ENCODE peak calls at places on chromosome 1, in five cellular contexts. M, D, H, Z and I are unnamed samples.

GRCh38 chr1:151444791-151445177 is 14.5 kb downstream of the POGZ start:
- DNase-seq in M (no peak), D (no peak), H (no peak), Z (no peak), I (no peak)

GRCh38 chr1:180482425-180483275 is 19.7 kb downstream of the ACBD6 start:
- DNase-seq in M (peak), D (peak), H (no peak), Z (no peak), I (peak)

GRCh38 chr1:87757700-87758099 is 429.0 kb downstream of the LMO4 start:
- DNase-seq in M (no peak), D (no peak), H (no peak), Z (no peak), I (no peak)

GRCh38 chr1:44696789-44697188 is 22.3 kb downstream of the ARMH1 start:
- DNase-seq in M (no peak), D (no peak), H (no peak), Z (no peak), I (no peak)

GRCh38 chr1:30300669-30301068 is 422.7 kb downstream of the MATN1 start:
- DNase-seq in M (no peak), D (no peak), H (no peak), Z (peak), I (no peak)

GRCh38 chr1:78492376-78492950 is 1.7 kb downstream of the PTGFR start:
- DNase-seq in M (no peak), D (no peak), H (no peak), Z (no peak), I (no peak)

GRCh38 chr1:18588093-18588492 is 42.6 kb upstream of the PAX7 start:
- DNase-seq in M (no peak), D (no peak), H (no peak), Z (no peak), I (no peak)

GRCh38 chr1:119731060-119731459 is 19.3 kb downstream of the PHGDH start:
- DNase-seq in M (no peak), D (no peak), H (no peak), Z (no peak), I (no peak)

GRCh38 chr1:32627596-32628162 is 22.7 kb downstream of the ZBTB8OS start:
- DNase-seq in M (no peak), D (no peak), H (peak), Z (no peak), I (no peak)

DNA sequence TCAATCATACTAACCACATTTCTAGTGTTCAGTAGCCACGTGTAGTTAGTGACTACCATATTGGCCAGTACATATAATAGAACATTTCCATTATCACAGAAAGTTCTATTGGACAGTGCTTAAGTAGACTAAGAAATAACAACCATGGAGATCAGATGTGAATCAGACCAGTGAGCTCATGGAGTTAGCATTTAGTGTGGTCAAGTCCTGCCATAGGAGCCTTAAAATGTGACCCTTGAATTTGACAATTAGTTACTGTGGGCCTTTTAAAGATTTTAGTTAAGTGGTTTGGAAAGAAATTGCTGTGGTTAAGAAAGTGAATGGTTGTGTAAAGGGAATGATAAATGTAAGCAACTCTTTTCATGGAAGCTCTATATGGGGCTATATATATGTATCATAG is 123.4 kb downstream of the POU2F1 start:
- DNase-seq in M (no peak), D (no peak), H (no peak), Z (no peak), I (no peak)
- TF ChIP-seq SIN3A in M (no peak), D (no peak), H (no peak), Z (no peak), I (no peak)

DNA sequence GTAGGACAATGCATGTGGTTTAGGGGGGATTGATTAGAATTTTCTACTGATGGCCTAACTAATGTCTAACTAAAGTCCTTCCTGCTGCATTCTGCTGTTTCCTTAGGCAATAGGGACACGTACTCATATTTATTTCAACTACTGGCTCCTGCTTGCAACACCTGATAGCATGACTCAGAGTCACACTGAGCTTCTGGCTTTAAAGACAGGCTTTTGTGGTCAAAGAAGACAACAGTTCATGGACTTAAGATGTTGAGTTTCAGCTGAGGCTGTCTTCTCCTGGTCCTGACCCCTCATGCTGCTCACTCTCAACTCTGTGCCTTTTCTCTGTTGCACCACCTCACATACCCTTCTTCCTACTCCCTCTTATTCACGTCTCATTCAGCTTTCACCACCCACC is 29.1 kb upstream of the TRABD2B start:
- DNase-seq in M (no peak), D (no peak), H (no peak), Z (no peak), I (no peak)
- TF ChIP-seq RFX5 in M (no peak), D (no peak), H (no peak), Z (no peak), I (no peak)

GRCh38 chr1:201724039-201724759 is 104.8 kb upstream of the IPO9 start:
- DNase-seq in M (no peak), D (no peak), H (no peak), Z (no peak), I (no peak)

GRCh38 chr1:201718346-201719202 is 110.4 kb upstream of the IPO9 start:
- DNase-seq in M (no peak), D (peak), H (no peak), Z (no peak), I (no peak)

GRCh38 chr1:201720522-201720844 is 108.5 kb upstream of the IPO9 start:
- DNase-seq in M (no peak), D (no peak), H (no peak), Z (no peak), I (no peak)

GRCh38 chr1:201719812-201720521 is 109.0 kb upstream of the IPO9 start:
- DNase-seq in M (no peak), D (no peak), H (no peak), Z (no peak), I (no peak)

GRCh38 chr1:201721131-201722049 is 107.6 kb upstream of the IPO9 start:
- DNase-seq in M (no peak), D (no peak), H (no peak), Z (no peak), I (no peak)
- TF ChIP-seq SIN3A in M (no peak), D (no peak), H (no peak), Z (no peak), I (peak)

GRCh38 chr1:966135-966602 is at the start of gene PLEKHN1:
- DNase-seq in M (peak), D (peak), H (no peak), Z (peak), I (no peak)
- TF ChIP-seq RFX5 in M (no peak), D (no peak), H (no peak), Z (no peak), I (no peak)

GRCh38 chr1:171606402-171606941 is 15.6 kb upstream of the MYOCOS start:
- DNase-seq in M (no peak), D (no peak), H (peak), Z (no peak), I (no peak)

GRCh38 chr1:171613282-171613681 is 8.8 kb upstream of the MYOCOS start:
- DNase-seq in M (no peak), D (no peak), H (no peak), Z (no peak), I (no peak)

GRCh38 chr1:171611306-171611705 is 10.7 kb upstream of the MYOCOS start:
- DNase-seq in M (no peak), D (no peak), H (no peak), Z (no peak), I (no peak)

DNA sequence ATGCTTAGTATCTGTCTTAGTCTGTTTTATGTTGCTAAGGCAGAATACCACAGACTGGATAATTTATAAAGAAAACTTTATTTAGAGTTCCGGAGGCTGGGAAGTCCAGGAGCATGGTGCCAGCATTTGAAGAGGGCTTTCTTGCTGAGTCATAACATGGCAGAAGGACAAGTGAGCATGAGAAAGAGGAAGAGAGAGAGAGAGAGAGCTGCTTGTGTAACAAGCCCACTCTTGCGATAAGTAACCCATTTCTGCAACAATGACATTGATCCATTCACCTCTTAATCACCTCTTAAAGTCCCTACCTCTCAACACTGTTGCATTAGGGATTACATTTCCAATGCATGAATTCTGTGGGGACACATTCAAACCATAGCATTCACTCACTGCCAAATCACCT is 11.7 kb upstream of the MYOCOS start:
- DNase-seq in M (no peak), D (no peak), H (no peak), Z (no peak), I (no peak)
- TF ChIP-seq SIN3A in M (no peak), D (no peak), H (no peak), Z (no peak), I (no peak)

GRCh38 chr1:200290010-200290685 is 119.7 kb downstream of the ZNF281 start:
- DNase-seq in M (peak), D (no peak), H (no peak), Z (no peak), I (peak)
- TF ChIP-seq RFX5 in M (no peak), D (no peak), H (no peak), Z (no peak), I (no peak)

GRCh38 chr1:219347843-219348475 is 174.3 kb downstream of the LYPLAL1 start:
- DNase-seq in M (no peak), D (no peak), H (no peak), Z (no peak), I (no peak)

GRCh38 chr1:219352961-219353651 is 179.4 kb downstream of the LYPLAL1 start:
- DNase-seq in M (no peak), D (no peak), H (no peak), Z (no peak), I (no peak)

GRCh38 chr1:219347376-219347775 is 173.7 kb downstream of the LYPLAL1 start:
- DNase-seq in M (no peak), D (no peak), H (no peak), Z (no peak), I (no peak)

GRCh38 chr1:219350621-219351020 is 176.9 kb downstream of the LYPLAL1 start:
- DNase-seq in M (no peak), D (no peak), H (no peak), Z (no peak), I (no peak)

GRCh38 chr1:219350172-219350571 is 176.5 kb downstream of the LYPLAL1 start:
- DNase-seq in M (no peak), D (no peak), H (no peak), Z (no peak), I (no peak)
- TF ChIP-seq SIN3A in M (no peak), D (no peak), H (no peak), Z (no peak), I (no peak)

GRCh38 chr1:54934869-54935268 is 45.6 kb upstream of the TMEM61 start:
- DNase-seq in M (peak), D (no peak), H (no peak), Z (no peak), I (no peak)
- TF ChIP-seq RFX5 in M (no peak), D (no peak), H (no peak), Z (no peak), I (no peak)

DNA sequence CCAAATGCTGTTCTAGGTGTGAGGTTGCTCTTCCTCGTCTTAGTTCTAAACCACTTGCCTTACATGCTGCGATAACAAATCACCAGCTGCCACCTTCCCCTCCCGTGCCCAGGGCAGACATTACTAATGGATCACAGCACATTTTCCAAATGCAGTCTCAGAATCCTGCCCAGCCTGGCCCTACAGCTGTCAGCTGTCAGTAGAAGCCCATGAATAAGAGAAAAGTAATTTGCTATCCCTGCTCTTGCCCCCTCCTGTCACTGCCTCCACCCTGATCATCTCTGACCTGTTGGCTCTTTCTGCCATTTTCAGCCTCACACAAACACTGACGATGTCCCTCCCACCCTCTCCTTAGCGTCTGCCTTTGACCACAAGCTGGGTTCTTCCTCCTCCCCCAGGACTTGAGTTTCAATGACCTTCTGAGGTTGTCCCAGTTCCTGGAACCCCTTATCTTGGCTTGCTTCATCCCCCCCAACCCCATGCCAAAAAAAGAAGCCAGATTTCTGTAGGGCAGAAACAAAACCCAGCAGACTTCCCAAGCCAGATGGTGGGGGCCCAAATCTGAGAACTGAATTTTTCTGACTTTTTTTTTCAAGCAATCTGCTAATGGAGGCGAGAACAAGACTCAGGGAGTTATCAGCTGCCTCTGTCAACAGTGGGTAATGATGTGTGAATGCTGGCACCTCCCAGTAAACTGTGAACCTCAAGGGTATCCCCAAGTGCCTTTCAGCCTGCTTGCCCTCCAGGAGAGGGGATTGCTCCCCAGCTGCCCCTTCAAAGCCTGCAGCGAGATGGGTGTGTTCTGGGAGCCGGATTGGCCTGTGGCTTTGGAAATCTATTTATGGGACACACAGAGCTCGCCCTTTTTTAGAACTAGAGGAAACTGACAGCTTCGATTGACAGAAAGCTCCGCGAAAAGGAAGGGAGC is 216.5 kb upstream of the VAMP3 start:
- DNase-seq in M (no peak), D (no peak), H (no peak), Z (no peak), I (no peak)
- TF ChIP-seq SIN3A in M (no peak), D (no peak), H (no peak), Z (no peak), I (no peak)

DNA sequence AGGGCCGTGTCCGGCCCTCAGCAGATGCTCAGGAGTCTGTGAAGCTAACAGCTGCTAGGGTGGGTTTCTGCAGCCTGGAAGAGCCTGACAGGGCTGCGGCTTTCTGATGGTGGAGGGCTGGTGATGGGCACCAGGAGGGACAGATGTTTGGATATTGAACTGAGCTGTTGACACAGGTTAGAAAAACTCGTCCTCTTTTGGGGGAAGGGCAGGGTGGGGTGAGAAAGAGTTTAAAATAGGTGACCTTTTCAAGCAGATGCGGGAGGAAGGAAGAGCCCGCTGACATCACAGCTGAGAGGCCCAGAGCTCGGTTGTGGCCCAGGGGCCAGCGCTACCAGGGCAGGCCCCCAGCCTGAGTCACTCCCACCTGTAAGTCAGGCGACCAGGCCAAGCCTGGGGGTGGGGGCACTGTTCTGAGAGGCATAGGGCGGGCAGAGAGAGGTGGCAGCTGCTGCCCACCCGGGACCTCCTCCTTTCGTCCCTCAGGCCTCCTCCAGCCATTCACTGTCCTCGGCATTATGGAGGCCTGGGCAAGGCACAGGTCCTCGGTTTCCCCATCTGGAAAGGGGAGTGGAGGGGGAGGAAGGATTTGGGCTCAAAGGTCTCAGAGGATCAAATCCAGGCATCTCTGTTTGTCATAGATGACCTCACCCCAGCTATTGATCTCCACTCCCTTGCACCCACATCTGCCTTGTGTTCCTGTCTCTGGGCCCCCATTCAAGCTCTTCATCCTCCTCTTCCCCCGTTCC is 32.3 kb upstream of the ID3 start:
- DNase-seq in M (peak), D (no peak), H (no peak), Z (no peak), I (no peak)
- TF ChIP-seq RFX5 in M (no peak), D (no peak), H (no peak), Z (no peak), I (no peak)